ENCODE peak calls at places on chromosomes 13 and 19, in ten cellular contexts. One of them, this sample, is unnamed.

GRCh38 chr13:79886601-79887000 is 405.6 kb downstream of the NDFIP2 start:
- DNase-seq in stimulated activated CD8-positive, alpha-beta memory T cell treated with anti-CD3 and anti-CD28 coated beads, Interleukin-15, amount 100 ng/mL, for 24 hours: no peak
- DNase-seq in activated CD4-positive, alpha-beta T cell treated with anti-CD3 and anti-CD28 coated beads for 24 hours: no peak
- DNase-seq in MG63: no peak
- DNase-seq in mucosa of gallbladder: no peak
- DNase-seq in cardiac fibroblast: no peak
- DNase-seq in heart right ventricle: no peak
- DNase-seq in head of caudate nucleus: no peak
- DNase-seq in GM03348: no peak
- DNase-seq in substantia nigra: no peak
- DNase-seq in this sample: no peak

GRCh38 chr13:48069573-48069972 is 25.3 kb downstream of the MED4 start:
- DNase-seq in cardiac fibroblast: no peak
- DNase-seq in stimulated activated CD8-positive, alpha-beta memory T cell treated with anti-CD3 and anti-CD28 coated beads, Interleukin-15, amount 100 ng/mL, for 24 hours: no peak
- DNase-seq in GM03348: no peak
- DNase-seq in activated CD4-positive, alpha-beta T cell treated with anti-CD3 and anti-CD28 coated beads for 24 hours: no peak
- DNase-seq in substantia nigra: no peak
- DNase-seq in head of caudate nucleus: no peak
- DNase-seq in MG63: no peak
- DNase-seq in mucosa of gallbladder: no peak
- DNase-seq in heart right ventricle: no peak
- DNase-seq in this sample: no peak

GRCh38 chr19:45217193-45217956 is 27.8 kb downstream of the EXOC3L2 start:
- DNase-seq in GM03348: no peak
- DNase-seq in stimulated activated CD8-positive, alpha-beta memory T cell treated with anti-CD3 and anti-CD28 coated beads, Interleukin-15, amount 100 ng/mL, for 24 hours: no peak
- DNase-seq in mucosa of gallbladder: no peak
- DNase-seq in substantia nigra: no peak
- DNase-seq in heart right ventricle: no peak
- DNase-seq in activated CD4-positive, alpha-beta T cell treated with anti-CD3 and anti-CD28 coated beads for 24 hours: no peak
- DNase-seq in head of caudate nucleus: no peak
- DNase-seq in cardiac fibroblast: no peak
- DNase-seq in MG63: no peak
- DNase-seq in this sample: no peak

GRCh38 chr19:13172335-13173128 is 22.3 kb downstream of the IER2 start:
- DNase-seq in head of caudate nucleus: peak; percentile 59
- DNase-seq in GM03348: peak; percentile 79
- DNase-seq in activated CD4-positive, alpha-beta T cell treated with anti-CD3 and anti-CD28 coated beads for 24 hours: peak; percentile 75
- DNase-seq in mucosa of gallbladder: peak; percentile 80
- DNase-seq in substantia nigra: peak; percentile 55
- DNase-seq in stimulated activated CD8-positive, alpha-beta memory T cell treated with anti-CD3 and anti-CD28 coated beads, Interleukin-15, amount 100 ng/mL, for 24 hours: no peak
- DNase-seq in MG63: peak; percentile 98
- DNase-seq in heart right ventricle: peak; percentile 80
- DNase-seq in cardiac fibroblast: peak; percentile 82
- DNase-seq in this sample: peak; percentile 84

GRCh38 chr13:22189176-22190048 is 518.5 kb downstream of the FGF9 start:
- DNase-seq in stimulated activated CD8-positive, alpha-beta memory T cell treated with anti-CD3 and anti-CD28 coated beads, Interleukin-15, amount 100 ng/mL, for 24 hours: no peak
- DNase-seq in mucosa of gallbladder: no peak
- DNase-seq in head of caudate nucleus: no peak
- DNase-seq in cardiac fibroblast: no peak
- DNase-seq in activated CD4-positive, alpha-beta T cell treated with anti-CD3 and anti-CD28 coated beads for 24 hours: no peak
- DNase-seq in substantia nigra: no peak
- DNase-seq in heart right ventricle: no peak
- DNase-seq in GM03348: no peak
- DNase-seq in MG63: peak; percentile 11
- DNase-seq in this sample: no peak

GRCh38 chr19:13275016-13275722 is 125.0 kb downstream of the IER2 start:
- DNase-seq in activated CD4-positive, alpha-beta T cell treated with anti-CD3 and anti-CD28 coated beads for 24 hours: no peak
- DNase-seq in MG63: no peak
- DNase-seq in heart right ventricle: no peak
- DNase-seq in mucosa of gallbladder: no peak
- DNase-seq in stimulated activated CD8-positive, alpha-beta memory T cell treated with anti-CD3 and anti-CD28 coated beads, Interleukin-15, amount 100 ng/mL, for 24 hours: no peak
- DNase-seq in head of caudate nucleus: no peak
- DNase-seq in GM03348: no peak
- DNase-seq in substantia nigra: no peak
- DNase-seq in cardiac fibroblast: no peak
- DNase-seq in this sample: no peak

GRCh38 chr13:114313061-114313860 is 1.0 kb upstream of the CHAMP1 start:
- DNase-seq in cardiac fibroblast: no peak
- DNase-seq in stimulated activated CD8-positive, alpha-beta memory T cell treated with anti-CD3 and anti-CD28 coated beads, Interleukin-15, amount 100 ng/mL, for 24 hours: no peak
- DNase-seq in GM03348: no peak
- DNase-seq in mucosa of gallbladder: no peak
- DNase-seq in head of caudate nucleus: no peak
- DNase-seq in MG63: no peak
- DNase-seq in substantia nigra: no peak
- DNase-seq in activated CD4-positive, alpha-beta T cell treated with anti-CD3 and anti-CD28 coated beads for 24 hours: peak; percentile 36
- DNase-seq in heart right ventricle: no peak
- DNase-seq in this sample: peak; percentile 37

GRCh38 chr19:1123381-1123780 is 19.6 kb downstream of the GPX4 start:
- DNase-seq in cardiac fibroblast: no peak
- DNase-seq in stimulated activated CD8-positive, alpha-beta memory T cell treated with anti-CD3 and anti-CD28 coated beads, Interleukin-15, amount 100 ng/mL, for 24 hours: no peak
- DNase-seq in MG63: no peak
- DNase-seq in activated CD4-positive, alpha-beta T cell treated with anti-CD3 and anti-CD28 coated beads for 24 hours: no peak
- DNase-seq in head of caudate nucleus: no peak
- DNase-seq in heart right ventricle: no peak
- DNase-seq in substantia nigra: no peak
- DNase-seq in GM03348: no peak
- DNase-seq in mucosa of gallbladder: no peak
- DNase-seq in this sample: no peak

GRCh38 chr13:87123987-87124784 is 547.0 kb upstream of the SLITRK5 start:
- DNase-seq in activated CD4-positive, alpha-beta T cell treated with anti-CD3 and anti-CD28 coated beads for 24 hours: no peak
- DNase-seq in head of caudate nucleus: no peak
- DNase-seq in MG63: peak; percentile 89
- DNase-seq in GM03348: peak; percentile 75
- DNase-seq in stimulated activated CD8-positive, alpha-beta memory T cell treated with anti-CD3 and anti-CD28 coated beads, Interleukin-15, amount 100 ng/mL, for 24 hours: no peak
- DNase-seq in mucosa of gallbladder: no peak
- DNase-seq in heart right ventricle: peak; percentile 7
- DNase-seq in cardiac fibroblast: peak; percentile 93
- DNase-seq in substantia nigra: no peak
- DNase-seq in this sample: peak; percentile 59

GRCh38 chr13:46603165-46603603 is 50.2 kb downstream of the LRCH1 start:
- DNase-seq in activated CD4-positive, alpha-beta T cell treated with anti-CD3 and anti-CD28 coated beads for 24 hours: no peak
- DNase-seq in heart right ventricle: no peak
- DNase-seq in MG63: no peak
- DNase-seq in cardiac fibroblast: peak; percentile 47
- DNase-seq in stimulated activated CD8-positive, alpha-beta memory T cell treated with anti-CD3 and anti-CD28 coated beads, Interleukin-15, amount 100 ng/mL, for 24 hours: no peak
- DNase-seq in head of caudate nucleus: no peak
- DNase-seq in substantia nigra: no peak
- DNase-seq in mucosa of gallbladder: no peak
- DNase-seq in GM03348: no peak
- DNase-seq in this sample: peak; percentile 60

GRCh38 chr19:8451377-8451776 is 6.6 kb downstream of the HNRNPM start:
- DNase-seq in stimulated activated CD8-positive, alpha-beta memory T cell treated with anti-CD3 and anti-CD28 coated beads, Interleukin-15, amount 100 ng/mL, for 24 hours: no peak
- DNase-seq in GM03348: no peak
- DNase-seq in mucosa of gallbladder: no peak
- DNase-seq in heart right ventricle: no peak
- DNase-seq in MG63: no peak
- DNase-seq in substantia nigra: no peak
- DNase-seq in cardiac fibroblast: no peak
- DNase-seq in activated CD4-positive, alpha-beta T cell treated with anti-CD3 and anti-CD28 coated beads for 24 hours: no peak
- DNase-seq in head of caudate nucleus: no peak
- DNase-seq in this sample: no peak

GRCh38 chr13:49610176-49610575 is 18.1 kb upstream of the ARL11 start:
- DNase-seq in activated CD4-positive, alpha-beta T cell treated with anti-CD3 and anti-CD28 coated beads for 24 hours: no peak
- DNase-seq in head of caudate nucleus: no peak
- DNase-seq in GM03348: no peak
- DNase-seq in stimulated activated CD8-positive, alpha-beta memory T cell treated with anti-CD3 and anti-CD28 coated beads, Interleukin-15, amount 100 ng/mL, for 24 hours: no peak
- DNase-seq in cardiac fibroblast: no peak
- DNase-seq in MG63: no peak
- DNase-seq in mucosa of gallbladder: no peak
- DNase-seq in heart right ventricle: no peak
- DNase-seq in substantia nigra: no peak
- DNase-seq in this sample: no peak

GRCh38 chr13:20676213-20676612 is 27.3 kb upstream of the IL17D start:
- DNase-seq in GM03348: no peak
- DNase-seq in cardiac fibroblast: no peak
- DNase-seq in mucosa of gallbladder: no peak
- DNase-seq in head of caudate nucleus: no peak
- DNase-seq in heart right ventricle: no peak
- DNase-seq in substantia nigra: no peak
- DNase-seq in activated CD4-positive, alpha-beta T cell treated with anti-CD3 and anti-CD28 coated beads for 24 hours: no peak
- DNase-seq in stimulated activated CD8-positive, alpha-beta memory T cell treated with anti-CD3 and anti-CD28 coated beads, Interleukin-15, amount 100 ng/mL, for 24 hours: no peak
- DNase-seq in MG63: no peak
- DNase-seq in this sample: no peak

GRCh38 chr13:77113496-77113895 is 86.5 kb upstream of the FBXL3 start:
- DNase-seq in heart right ventricle: no peak
- DNase-seq in MG63: no peak
- DNase-seq in substantia nigra: no peak
- DNase-seq in head of caudate nucleus: no peak
- DNase-seq in activated CD4-positive, alpha-beta T cell treated with anti-CD3 and anti-CD28 coated beads for 24 hours: no peak
- DNase-seq in stimulated activated CD8-positive, alpha-beta memory T cell treated with anti-CD3 and anti-CD28 coated beads, Interleukin-15, amount 100 ng/mL, for 24 hours: no peak
- DNase-seq in GM03348: no peak
- DNase-seq in mucosa of gallbladder: no peak
- DNase-seq in cardiac fibroblast: no peak
- DNase-seq in this sample: no peak

GRCh38 chr19:8973501-8974091 is 36.6 kb downstream of the MUC16 start:
- DNase-seq in substantia nigra: no peak
- DNase-seq in cardiac fibroblast: no peak
- DNase-seq in heart right ventricle: no peak
- DNase-seq in activated CD4-positive, alpha-beta T cell treated with anti-CD3 and anti-CD28 coated beads for 24 hours: no peak
- DNase-seq in GM03348: no peak
- DNase-seq in head of caudate nucleus: no peak
- DNase-seq in MG63: no peak
- DNase-seq in stimulated activated CD8-positive, alpha-beta memory T cell treated with anti-CD3 and anti-CD28 coated beads, Interleukin-15, amount 100 ng/mL, for 24 hours: no peak
- DNase-seq in mucosa of gallbladder: no peak
- DNase-seq in this sample: peak; percentile 3

GRCh38 chr13:111937763-111938375 is 129.1 kb upstream of the SOX1 start:
- DNase-seq in heart right ventricle: no peak
- DNase-seq in GM03348: no peak
- DNase-seq in head of caudate nucleus: no peak
- DNase-seq in activated CD4-positive, alpha-beta T cell treated with anti-CD3 and anti-CD28 coated beads for 24 hours: no peak
- DNase-seq in substantia nigra: no peak
- DNase-seq in mucosa of gallbladder: no peak
- DNase-seq in stimulated activated CD8-positive, alpha-beta memory T cell treated with anti-CD3 and anti-CD28 coated beads, Interleukin-15, amount 100 ng/mL, for 24 hours: no peak
- DNase-seq in MG63: no peak
- DNase-seq in cardiac fibroblast: no peak
- DNase-seq in this sample: no peak

GRCh38 chr13:51152713-51153112 is 41.6 kb upstream of the C13orf42 start:
- DNase-seq in MG63: peak; percentile 67
- DNase-seq in cardiac fibroblast: no peak
- DNase-seq in heart right ventricle: no peak
- DNase-seq in head of caudate nucleus: no peak
- DNase-seq in GM03348: no peak
- DNase-seq in activated CD4-positive, alpha-beta T cell treated with anti-CD3 and anti-CD28 coated beads for 24 hours: no peak
- DNase-seq in mucosa of gallbladder: no peak
- DNase-seq in stimulated activated CD8-positive, alpha-beta memory T cell treated with anti-CD3 and anti-CD28 coated beads, Interleukin-15, amount 100 ng/mL, for 24 hours: no peak
- DNase-seq in substantia nigra: no peak
- DNase-seq in this sample: no peak

GRCh38 chr13:99689955-99690354 is 188.7 kb downstream of the TM9SF2 start:
- DNase-seq in heart right ventricle: no peak
- DNase-seq in GM03348: no peak
- DNase-seq in substantia nigra: no peak
- DNase-seq in stimulated activated CD8-positive, alpha-beta memory T cell treated with anti-CD3 and anti-CD28 coated beads, Interleukin-15, amount 100 ng/mL, for 24 hours: no peak
- DNase-seq in cardiac fibroblast: no peak
- DNase-seq in head of caudate nucleus: no peak
- DNase-seq in activated CD4-positive, alpha-beta T cell treated with anti-CD3 and anti-CD28 coated beads for 24 hours: no peak
- DNase-seq in MG63: no peak
- DNase-seq in mucosa of gallbladder: no peak
- DNase-seq in this sample: no peak

GRCh38 chr13:26628706-26629105 is 71.2 kb downstream of the WASF3 start:
- DNase-seq in MG63: no peak
- DNase-seq in cardiac fibroblast: peak; percentile 40
- DNase-seq in heart right ventricle: no peak
- DNase-seq in activated CD4-positive, alpha-beta T cell treated with anti-CD3 and anti-CD28 coated beads for 24 hours: no peak
- DNase-seq in head of caudate nucleus: no peak
- DNase-seq in mucosa of gallbladder: no peak
- DNase-seq in GM03348: peak; percentile 41
- DNase-seq in substantia nigra: no peak
- DNase-seq in stimulated activated CD8-positive, alpha-beta memory T cell treated with anti-CD3 and anti-CD28 coated beads, Interleukin-15, amount 100 ng/mL, for 24 hours: no peak
- DNase-seq in this sample: peak; percentile 9

GRCh38 chr19:18479964-18480723 is 41.7 kb downstream of the ELL start:
- DNase-seq in mucosa of gallbladder: peak; percentile 44
- DNase-seq in head of caudate nucleus: no peak
- DNase-seq in cardiac fibroblast: peak; percentile 90
- DNase-seq in activated CD4-positive, alpha-beta T cell treated with anti-CD3 and anti-CD28 coated beads for 24 hours: no peak
- DNase-seq in stimulated activated CD8-positive, alpha-beta memory T cell treated with anti-CD3 and anti-CD28 coated beads, Interleukin-15, amount 100 ng/mL, for 24 hours: no peak
- DNase-seq in MG63: peak; percentile 67
- DNase-seq in GM03348: peak; percentile 87
- DNase-seq in substantia nigra: peak; percentile 48
- DNase-seq in heart right ventricle: no peak
- DNase-seq in this sample: no peak

GRCh38 chr13:48281556-48281955 is 22.0 kb upstream of the RB1 start:
- DNase-seq in MG63: no peak
- DNase-seq in GM03348: no peak
- DNase-seq in head of caudate nucleus: no peak
- DNase-seq in heart right ventricle: no peak
- DNase-seq in substantia nigra: no peak
- DNase-seq in mucosa of gallbladder: no peak
- DNase-seq in activated CD4-positive, alpha-beta T cell treated with anti-CD3 and anti-CD28 coated beads for 24 hours: no peak
- DNase-seq in stimulated activated CD8-positive, alpha-beta memory T cell treated with anti-CD3 and anti-CD28 coated beads, Interleukin-15, amount 100 ng/mL, for 24 hours: no peak
- DNase-seq in cardiac fibroblast: no peak
- DNase-seq in this sample: no peak

GRCh38 chr13:113557013-113557412 is 27.5 kb upstream of the TFDP1 start:
- DNase-seq in heart right ventricle: no peak
- DNase-seq in head of caudate nucleus: no peak
- DNase-seq in MG63: no peak
- DNase-seq in activated CD4-positive, alpha-beta T cell treated with anti-CD3 and anti-CD28 coated beads for 24 hours: no peak
- DNase-seq in mucosa of gallbladder: no peak
- DNase-seq in substantia nigra: no peak
- DNase-seq in cardiac fibroblast: no peak
- DNase-seq in stimulated activated CD8-positive, alpha-beta memory T cell treated with anti-CD3 and anti-CD28 coated beads, Interleukin-15, amount 100 ng/mL, for 24 hours: no peak
- DNase-seq in GM03348: no peak
- DNase-seq in this sample: no peak

GRCh38 chr13:47399599-47399998 is 502.7 kb upstream of the HTR2A start:
- DNase-seq in activated CD4-positive, alpha-beta T cell treated with anti-CD3 and anti-CD28 coated beads for 24 hours: no peak
- DNase-seq in heart right ventricle: no peak
- DNase-seq in mucosa of gallbladder: no peak
- DNase-seq in head of caudate nucleus: no peak
- DNase-seq in cardiac fibroblast: no peak
- DNase-seq in GM03348: no peak
- DNase-seq in MG63: no peak
- DNase-seq in stimulated activated CD8-positive, alpha-beta memory T cell treated with anti-CD3 and anti-CD28 coated beads, Interleukin-15, amount 100 ng/mL, for 24 hours: no peak
- DNase-seq in substantia nigra: no peak
- DNase-seq in this sample: no peak

GRCh38 chr13:36130542-36131214 is 504 bp downstream of the DCLK1 start:
- DNase-seq in stimulated activated CD8-positive, alpha-beta memory T cell treated with anti-CD3 and anti-CD28 coated beads, Interleukin-15, amount 100 ng/mL, for 24 hours: no peak
- DNase-seq in heart right ventricle: peak; percentile 34
- DNase-seq in mucosa of gallbladder: no peak
- DNase-seq in substantia nigra: peak; percentile 6
- DNase-seq in activated CD4-positive, alpha-beta T cell treated with anti-CD3 and anti-CD28 coated beads for 24 hours: no peak
- DNase-seq in cardiac fibroblast: peak; percentile 15
- DNase-seq in MG63: peak; percentile 54
- DNase-seq in GM03348: peak; percentile 42
- DNase-seq in head of caudate nucleus: peak; percentile 39
- DNase-seq in this sample: no peak

GRCh38 chr19:2867025-2867991 is at the start of gene ZNF556:
- DNase-seq in activated CD4-positive, alpha-beta T cell treated with anti-CD3 and anti-CD28 coated beads for 24 hours: no peak
- DNase-seq in MG63: peak; percentile 61
- DNase-seq in substantia nigra: peak; percentile 14
- DNase-seq in head of caudate nucleus: peak; percentile 33
- DNase-seq in GM03348: peak; percentile 46
- DNase-seq in heart right ventricle: no peak
- DNase-seq in stimulated activated CD8-positive, alpha-beta memory T cell treated with anti-CD3 and anti-CD28 coated beads, Interleukin-15, amount 100 ng/mL, for 24 hours: no peak
- DNase-seq in cardiac fibroblast: no peak
- DNase-seq in mucosa of gallbladder: no peak
- DNase-seq in this sample: no peak

GRCh38 chr13:99190147-99190985 is 10.3 kb upstream of the UBAC2 start:
- DNase-seq in substantia nigra: no peak
- DNase-seq in cardiac fibroblast: no peak
- DNase-seq in heart right ventricle: no peak
- DNase-seq in mucosa of gallbladder: no peak
- DNase-seq in stimulated activated CD8-positive, alpha-beta memory T cell treated with anti-CD3 and anti-CD28 coated beads, Interleukin-15, amount 100 ng/mL, for 24 hours: no peak
- DNase-seq in MG63: no peak
- DNase-seq in head of caudate nucleus: no peak
- DNase-seq in activated CD4-positive, alpha-beta T cell treated with anti-CD3 and anti-CD28 coated beads for 24 hours: no peak
- DNase-seq in GM03348: no peak
- DNase-seq in this sample: no peak

GRCh38 chr13:83620535-83621220 is 261.6 kb downstream of the SLITRK1 start:
- DNase-seq in head of caudate nucleus: no peak
- DNase-seq in GM03348: peak; percentile 63
- DNase-seq in mucosa of gallbladder: no peak
- DNase-seq in heart right ventricle: no peak
- DNase-seq in cardiac fibroblast: peak; percentile 32
- DNase-seq in stimulated activated CD8-positive, alpha-beta memory T cell treated with anti-CD3 and anti-CD28 coated beads, Interleukin-15, amount 100 ng/mL, for 24 hours: no peak
- DNase-seq in MG63: no peak
- DNase-seq in substantia nigra: no peak
- DNase-seq in activated CD4-positive, alpha-beta T cell treated with anti-CD3 and anti-CD28 coated beads for 24 hours: no peak
- DNase-seq in this sample: no peak

GRCh38 chr19:5023128-5023571 is 54.2 kb downstream of the KDM4B start:
- DNase-seq in MG63: peak; percentile 31
- DNase-seq in activated CD4-positive, alpha-beta T cell treated with anti-CD3 and anti-CD28 coated beads for 24 hours: no peak
- DNase-seq in GM03348: no peak
- DNase-seq in head of caudate nucleus: no peak
- DNase-seq in substantia nigra: peak; percentile 33
- DNase-seq in cardiac fibroblast: no peak
- DNase-seq in mucosa of gallbladder: no peak
- DNase-seq in stimulated activated CD8-positive, alpha-beta memory T cell treated with anti-CD3 and anti-CD28 coated beads, Interleukin-15, amount 100 ng/mL, for 24 hours: no peak
- DNase-seq in heart right ventricle: no peak
- DNase-seq in this sample: no peak

This sample was measured in LoVo.